ENCODE peak calls at places on chromosome 13, in eight cellular contexts. B, P, I, A, J, K, R and T are unnamed samples.

GRCh38 chr13:74910399-74910798 is 571.6 kb downstream of the TBC1D4 start:
- DNase-seq in J (no peak), R (no peak), A (peak), K (no peak), I (no peak), P (no peak), B (no peak), T (no peak)

GRCh38 chr13:31069808-31070544 is 91.7 kb downstream of the HSPH1 start:
- DNase-seq in P (no peak), B (no peak), J (no peak), A (peak), K (no peak), R (no peak), I (no peak), T (no peak)

GRCh38 chr13:36918246-36919060 is 1.6 kb downstream of the SMAD9 start:
- DNase-seq in R (peak), K (no peak), B (no peak), P (no peak), J (no peak), I (no peak), A (peak), T (no peak)

GRCh38 chr13:84870190-84870589 is 929.0 kb downstream of the SLITRK6 start:
- DNase-seq in R (no peak), A (no peak), B (no peak), P (no peak), K (no peak), I (no peak), J (no peak), T (no peak)

GRCh38 chr13:50080856-50081105 is 65.5 kb downstream of the KCNRG start:
- DNase-seq in J (no peak), I (no peak), K (peak), R (no peak), A (no peak), B (peak), P (no peak), T (no peak)

GRCh38 chr13:35672611-35673010 is 196.1 kb upstream of the MAB21L1 start:
- DNase-seq in A (no peak), J (no peak), P (no peak), R (no peak), B (no peak), K (no peak), I (no peak), T (no peak)

GRCh38 chr13:20475927-20476691 is 49.5 kb downstream of the CRYL1 start:
- DNase-seq in K (no peak), A (no peak), J (no peak), I (no peak), R (no peak), B (no peak), P (peak), T (peak)

GRCh38 chr13:36343766-36344165 is 2.4 kb downstream of the SPART start:
- DNase-seq in I (no peak), R (no peak), K (no peak), A (peak), J (no peak), P (no peak), B (peak), T (no peak)

GRCh38 chr13:94050686-94051085 is 428.8 kb downstream of the DCT start:
- DNase-seq in B (no peak), I (no peak), K (no peak), R (no peak), A (no peak), P (no peak), J (no peak), T (no peak)

GRCh38 chr13:101695870-101696516 is 243.5 kb downstream of the ITGBL1 start:
- DNase-seq in B (peak), R (no peak), I (no peak), J (no peak), P (no peak), A (no peak), K (no peak), T (no peak)

GRCh38 chr13:63190742-63191141 is 1775.1 kb upstream of the PCDH20 start:
- DNase-seq in R (no peak), B (no peak), J (no peak), I (no peak), K (peak), A (peak), P (no peak), T (no peak)

GRCh38 chr13:26971990-26972888 is 199.4 kb downstream of the USP12 start:
- DNase-seq in R (peak), K (peak), J (no peak), B (peak), I (peak), A (no peak), P (peak), T (no peak)

GRCh38 chr13:98525452-98525851 is 51.5 kb downstream of the STK24 start:
- DNase-seq in R (no peak), P (no peak), J (no peak), A (no peak), K (no peak), I (no peak), B (no peak), T (no peak)

GRCh38 chr13:40946485-40946884 is 72.6 kb downstream of the ELF1 start:
- DNase-seq in I (no peak), P (no peak), A (no peak), R (no peak), J (no peak), B (no peak), K (no peak), T (no peak)